ENCODE peak calls at places on chromosomes 13 and 19, in six cellular contexts. One of them, this sample, is unnamed.

GRCh38 chr13:108915634-108916497 is 286.5 kb downstream of the MYO16 start:
- DNase-seq in A549: peak
- DNase-seq in GM23338: peak
- DNase-seq in GM12878: peak
- DNase-seq in K562: peak
- DNase-seq in SK-N-SH: no peak
- DNase-seq in this sample: peak

GRCh38 chr19:31574251-31574973 is 225.2 kb upstream of the TSHZ3 start:
- DNase-seq in A549: no peak
- DNase-seq in GM23338: peak
- DNase-seq in GM12878: no peak
- DNase-seq in K562: no peak
- DNase-seq in SK-N-SH: no peak
- DNase-seq in this sample: no peak

GRCh38 chr13:27273658-27274425 is 3.2 kb downstream of the RASL11A start:
- DNase-seq in A549: no peak
- DNase-seq in GM23338: no peak
- DNase-seq in GM12878: no peak
- DNase-seq in K562: no peak
- DNase-seq in SK-N-SH: no peak
- DNase-seq in this sample: no peak

GRCh38 chr13:107192289-107192688 is 624.4 kb upstream of the ARGLU1 start:
- DNase-seq in A549: no peak
- DNase-seq in GM23338: peak
- DNase-seq in GM12878: no peak
- DNase-seq in K562: no peak
- DNase-seq in SK-N-SH: no peak
- DNase-seq in this sample: no peak

GRCh38 chr19:31586282-31586681 is 237.0 kb upstream of the TSHZ3 start:
- DNase-seq in A549: no peak
- DNase-seq in GM23338: no peak
- DNase-seq in GM12878: no peak
- DNase-seq in K562: no peak
- DNase-seq in SK-N-SH: no peak
- DNase-seq in this sample: no peak

GRCh38 chr13:64453831-64454230 is 2776.3 kb downstream of the PCDH9 start:
- DNase-seq in A549: no peak
- DNase-seq in GM23338: peak
- DNase-seq in GM12878: no peak
- DNase-seq in K562: no peak
- DNase-seq in SK-N-SH: peak
- DNase-seq in this sample: no peak

GRCh38 chr13:21625366-21625765 is 21.4 kb upstream of the MICU2 start:
- DNase-seq in A549: peak
- DNase-seq in GM23338: peak
- DNase-seq in GM12878: no peak
- DNase-seq in K562: no peak
- DNase-seq in SK-N-SH: peak
- DNase-seq in this sample: no peak

GRCh38 chr13:44930907-44931676 is 58.2 kb downstream of the NUFIP1 start:
- DNase-seq in A549: no peak
- DNase-seq in GM23338: peak
- DNase-seq in GM12878: no peak
- DNase-seq in K562: no peak
- DNase-seq in SK-N-SH: no peak
- DNase-seq in this sample: no peak

GRCh38 chr13:60790620-60791019 is 393.6 kb downstream of the TDRD3 start:
- DNase-seq in A549: no peak
- DNase-seq in GM23338: peak
- DNase-seq in GM12878: no peak
- DNase-seq in K562: no peak
- DNase-seq in SK-N-SH: no peak
- DNase-seq in this sample: no peak

GRCh38 chr19:56946164-56946563 is 105.6 kb upstream of the PEG3 start:
- DNase-seq in A549: no peak
- DNase-seq in GM23338: no peak
- DNase-seq in GM12878: no peak
- DNase-seq in K562: no peak
- DNase-seq in SK-N-SH: peak
- DNase-seq in this sample: no peak

GRCh38 chr19:44728178-44728577 is 20.3 kb upstream of the BCL3 start:
- DNase-seq in A549: no peak
- DNase-seq in GM23338: no peak
- DNase-seq in GM12878: no peak
- DNase-seq in K562: no peak
- DNase-seq in SK-N-SH: no peak
- DNase-seq in this sample: no peak

GRCh38 chr13:74839656-74840055 is 642.3 kb downstream of the TBC1D4 start:
- DNase-seq in A549: no peak
- DNase-seq in GM23338: no peak
- DNase-seq in GM12878: no peak
- DNase-seq in K562: no peak
- DNase-seq in SK-N-SH: no peak
- DNase-seq in this sample: no peak

DNA sequence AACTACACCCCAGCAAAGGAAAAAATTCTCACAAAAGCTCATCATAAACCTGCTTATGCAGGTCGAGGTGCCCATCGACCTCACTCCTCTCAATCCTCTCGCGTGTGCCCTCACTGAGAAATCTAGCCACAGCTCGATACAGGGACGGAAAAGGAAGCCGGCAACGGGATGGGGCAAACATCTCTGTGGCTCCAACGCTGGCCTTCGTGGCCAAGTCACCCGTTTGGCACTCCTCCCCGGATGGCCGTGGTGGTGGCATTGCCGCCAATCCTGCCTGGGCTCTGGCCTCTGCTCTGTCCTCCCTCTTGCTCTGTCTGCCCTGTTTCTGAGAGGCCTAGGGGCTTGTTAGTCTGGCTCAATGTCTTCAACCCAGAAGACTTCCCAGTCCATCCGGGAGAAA is 41.2 kb downstream of the ZNF146 start:
- DNase-seq in A549: no peak
- DNase-seq in GM23338: no peak
- DNase-seq in GM12878: no peak
- DNase-seq in K562: no peak
- DNase-seq in SK-N-SH: no peak
- DNase-seq in this sample: no peak
- TF ChIP-seq REST in A549: no peak
- TF ChIP-seq REST in GM23338: no peak
- TF ChIP-seq REST in GM12878: no peak
- TF ChIP-seq REST in K562: no peak
- TF ChIP-seq REST in SK-N-SH: no peak
- TF ChIP-seq REST in this sample: no peak

DNA sequence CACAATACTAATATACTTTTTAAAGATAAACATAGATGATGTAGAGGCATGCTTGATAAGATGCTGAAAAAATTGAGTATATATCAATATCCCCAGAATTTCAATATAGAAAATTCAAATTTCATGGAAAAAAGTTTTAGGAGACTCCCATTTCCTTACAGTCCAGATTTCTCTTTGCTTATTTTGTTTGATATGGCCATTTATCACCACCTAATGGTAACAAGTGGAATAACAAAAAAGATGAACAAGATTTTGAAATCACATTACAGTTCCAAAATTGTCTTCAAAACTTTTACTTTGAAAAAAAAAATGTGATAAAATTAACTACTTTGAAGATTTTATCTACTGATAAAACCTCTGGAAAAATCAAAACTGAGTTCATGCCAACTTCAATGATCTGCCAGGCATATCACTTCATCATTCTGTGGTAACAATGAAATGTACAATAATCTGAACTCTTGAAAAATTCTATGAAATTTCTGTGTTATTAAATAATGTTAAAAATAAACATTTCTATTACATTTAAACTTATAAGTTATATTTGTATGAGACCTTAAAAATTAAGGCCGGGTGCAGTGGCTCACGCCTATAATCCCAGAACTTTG is 17.5 kb downstream of the MIPEP start:
- DNase-seq in A549: no peak
- DNase-seq in GM23338: peak
- DNase-seq in GM12878: no peak
- DNase-seq in K562: peak
- DNase-seq in SK-N-SH: peak
- DNase-seq in this sample: no peak
- TF ChIP-seq REST in A549: no peak
- TF ChIP-seq REST in GM23338: no peak
- TF ChIP-seq REST in GM12878: no peak
- TF ChIP-seq REST in K562: no peak
- TF ChIP-seq REST in SK-N-SH: no peak
- TF ChIP-seq REST in this sample: no peak

GRCh38 chr13:35824395-35824794 is 306.8 kb downstream of the DCLK1 start:
- DNase-seq in A549: no peak
- DNase-seq in GM23338: no peak
- DNase-seq in GM12878: no peak
- DNase-seq in K562: no peak
- DNase-seq in SK-N-SH: no peak
- DNase-seq in this sample: no peak

GRCh38 chr13:35814573-35814972 is 316.6 kb downstream of the DCLK1 start:
- DNase-seq in A549: no peak
- DNase-seq in GM23338: no peak
- DNase-seq in GM12878: no peak
- DNase-seq in K562: no peak
- DNase-seq in SK-N-SH: no peak
- DNase-seq in this sample: no peak

GRCh38 chr13:35822666-35823065 is 308.5 kb downstream of the DCLK1 start:
- DNase-seq in A549: no peak
- DNase-seq in GM23338: no peak
- DNase-seq in GM12878: no peak
- DNase-seq in K562: no peak
- DNase-seq in SK-N-SH: no peak
- DNase-seq in this sample: no peak

GRCh38 chr13:35817642-35818576 is 313.3 kb downstream of the DCLK1 start:
- DNase-seq in A549: no peak
- DNase-seq in GM23338: no peak
- DNase-seq in GM12878: no peak
- DNase-seq in K562: no peak
- DNase-seq in SK-N-SH: no peak
- DNase-seq in this sample: no peak

GRCh38 chr13:35818577-35819165 is 312.5 kb downstream of the DCLK1 start:
- DNase-seq in A549: no peak
- DNase-seq in GM23338: peak
- DNase-seq in GM12878: no peak
- DNase-seq in K562: peak
- DNase-seq in SK-N-SH: peak
- DNase-seq in this sample: no peak
- TF ChIP-seq REST in A549: no peak
- TF ChIP-seq REST in GM23338: no peak
- TF ChIP-seq REST in GM12878: no peak
- TF ChIP-seq REST in K562: no peak
- TF ChIP-seq REST in SK-N-SH: no peak
- TF ChIP-seq REST in this sample: no peak

GRCh38 chr19:14168259-14168972 is 32.0 kb upstream of the ASF1B start:
- DNase-seq in A549: no peak
- DNase-seq in GM23338: no peak
- DNase-seq in GM12878: no peak
- DNase-seq in K562: no peak
- DNase-seq in SK-N-SH: peak
- DNase-seq in this sample: no peak
- TF ChIP-seq REST in A549: no peak
- TF ChIP-seq REST in GM23338: no peak
- TF ChIP-seq REST in GM12878: no peak
- TF ChIP-seq REST in K562: no peak
- TF ChIP-seq REST in SK-N-SH: no peak
- TF ChIP-seq REST in this sample: no peak